ENCODE peak calls at places on chromosomes 7 and 10, in seven cellular contexts. U is lower leg skin; J is NCI-H2029 treated with DMSO at 0.1 percent for 48 hours; N is GM04503; V is left ventricle myocardium inferior; R is midbrain; W is stimulated activated CD4-positive, alpha-beta T cell treated with anti-CD3 and anti-CD28 coated beads, Interleukin-1b, Interleukin-23, amount 100 ng/mL, for 48 hours. L is an unnamed sample.

GRCh38 chr10:112789248-112789647 is 160.8 kb upstream of the TCF7L2 start:
- DNase-seq in N (no peak), J (no peak), W (no peak), U (no peak), V (no peak), R (no peak), L (no peak)

GRCh38 chr7:156499247-156499881 is 141.2 kb upstream of the RNF32 start:
- DNase-seq in J (no peak), N (no peak), W (no peak), V (no peak), R (no peak), U (no peak), L (no peak)

GRCh38 chr10:85593226-85593625 is 773.4 kb downstream of the GRID1 start:
- DNase-seq in U (no peak), R (no peak), N (no peak), V (no peak), W (no peak), J (no peak), L (no peak)

GRCh38 chr7:17633099-17633498 is 307.2 kb downstream of the SNX13 start:
- DNase-seq in U (no peak), J (no peak), W (no peak), V (no peak), R (no peak), N (peak), L (peak)

GRCh38 chr10:127552446-127552845 is 3.3 kb downstream of the NPS start:
- DNase-seq in U (no peak), V (no peak), R (no peak), N (no peak), J (no peak), W (no peak), L (no peak)

GRCh38 chr7:117157121-117157870 is 165.6 kb downstream of the WNT2 start:
- DNase-seq in J (peak), W (no peak), N (peak), U (no peak), R (peak), V (peak), L (peak)

GRCh38 chr7:65338346-65338745 is 35.3 kb upstream of the ZNF92 start:
- DNase-seq in V (no peak), W (no peak), N (no peak), R (no peak), U (no peak), J (no peak), L (no peak)

GRCh38 chr7:150339369-150339768 is 2.1 kb downstream of the RARRES2 start:
- DNase-seq in U (no peak), J (no peak), N (no peak), V (no peak), W (no peak), R (no peak), L (peak)

GRCh38 chr10:91700788-91701444 is 68.0 kb upstream of the PPP1R3C start:
- DNase-seq in V (no peak), W (no peak), R (no peak), U (no peak), J (no peak), N (no peak), L (peak)

GRCh38 chr7:116122972-116123595 is 87.3 kb upstream of the TES start:
- DNase-seq in W (no peak), J (no peak), R (peak), U (no peak), V (no peak), N (no peak), L (peak)

GRCh38 chr10:77849039-77849664 is 77.4 kb downstream of the DLG5 start:
- DNase-seq in N (no peak), U (no peak), W (no peak), J (no peak), V (no peak), R (no peak), L (no peak)

GRCh38 chr10:110651044-110651958 is 7.2 kb downstream of the RBM20 start:
- DNase-seq in U (no peak), J (no peak), W (no peak), V (no peak), R (no peak), N (peak), L (peak)

GRCh38 chr10:6337382-6337781 is 134.7 kb downstream of the PFKFB3 start:
- DNase-seq in N (no peak), V (no peak), U (no peak), W (no peak), R (no peak), J (no peak), L (peak)

GRCh38 chr7:132116369-132116768 is 459.9 kb downstream of the PLXNA4 start:
- DNase-seq in J (no peak), U (no peak), N (peak), V (no peak), R (no peak), W (no peak), L (peak)

GRCh38 chr7:35024298-35024697 is 13.0 kb downstream of the DPY19L1 start:
- DNase-seq in V (no peak), R (no peak), U (no peak), J (no peak), N (no peak), W (no peak), L (no peak)

GRCh38 chr7:29866490-29866930 is 60.2 kb downstream of the WIPF3 start:
- DNase-seq in N (no peak), J (peak), U (no peak), W (no peak), V (peak), R (peak), L (peak)

GRCh38 chr7:106071356-106071998 is 40.6 kb downstream of the SYPL1 start:
- DNase-seq in N (no peak), R (no peak), U (peak), J (peak), V (no peak), W (peak), L (no peak)

GRCh38 chr7:110317699-110318265 is 773.1 kb upstream of the LRRN3 start:
- DNase-seq in R (no peak), W (no peak), J (no peak), V (no peak), N (no peak), U (no peak), L (peak)

GRCh38 chr10:34087095-34087418 is 728.0 kb downstream of the PARD3 start:
- DNase-seq in J (no peak), R (no peak), W (no peak), U (no peak), V (no peak), N (no peak), L (no peak)

GRCh38 chr10:47322300-47323061 is at the start of gene GDF2:
- DNase-seq in V (no peak), U (peak), R (no peak), J (no peak), N (no peak), W (no peak), L (no peak)

GRCh38 chr7:30791126-30791525 is 19.9 kb downstream of the MINDY4 start:
- DNase-seq in R (no peak), W (no peak), N (no peak), V (no peak), J (no peak), U (no peak), L (no peak)

GRCh38 chr10:7484456-7485266 is 73.8 kb upstream of the SFMBT2 start:
- DNase-seq in W (peak), N (no peak), R (no peak), U (peak), V (no peak), J (no peak), L (no peak)

GRCh38 chr10:260819-261429 is 125.7 kb downstream of the ZMYND11 start:
- DNase-seq in W (no peak), N (no peak), R (no peak), J (no peak), V (no peak), U (no peak), L (no peak)

GRCh38 chr10:100528123-100528884 is 1.4 kb downstream of the NDUFB8 start:
- DNase-seq in J (no peak), N (no peak), W (no peak), R (no peak), U (no peak), V (no peak), L (no peak)

GRCh38 chr7:102312317-102312716 is 25.6 kb downstream of the SH2B2 start:
- DNase-seq in J (no peak), R (no peak), U (no peak), V (no peak), W (no peak), N (no peak), L (no peak)

GRCh38 chr10:89352039-89352597 is 24.3 kb downstream of the IFIT3 start:
- DNase-seq in U (no peak), R (no peak), J (no peak), N (peak), V (no peak), W (no peak), L (peak)

GRCh38 chr10:84424731-84425165 is 96.4 kb downstream of the CCSER2 start:
- DNase-seq in N (peak), V (peak), R (peak), W (peak), J (peak), U (peak), L (peak)

GRCh38 chr10:13834581-13835286 is 248.0 kb downstream of the PRPF18 start:
- DNase-seq in N (no peak), R (peak), J (no peak), W (no peak), U (no peak), V (no peak), L (peak)

L was measured in iris pigment epithelial cell.